ENCODE peak calls at places on chromosomes 13 and 19, in nine cellular contexts. W is lower leg skin, C is LNCaP clone FGC, R is PC-3, L is nephron progenitor cell, M is GM13977, K is cardiac fibroblast, N is AG04450, U is body of pancreas. F is an unnamed sample.

GRCh38 chr13:101846701-101847100 is 394.2 kb downstream of the ITGBL1 start:
- DNase-seq in U (no peak), R (no peak), N (no peak), C (no peak), W (no peak), L (no peak), M (no peak), K (no peak), F (no peak)

GRCh38 chr13:20489185-20489820 is 36.4 kb downstream of the CRYL1 start:
- DNase-seq in W (peak), M (peak), N (no peak), L (no peak), C (no peak), U (no peak), R (peak), K (peak), F (no peak)

GRCh38 chr13:98909016-98909415 is 68.8 kb downstream of the DOCK9 start:
- DNase-seq in W (no peak), M (no peak), U (no peak), K (no peak), R (peak), L (no peak), C (no peak), N (no peak), F (no peak)

GRCh38 chr19:8335343-8336071 is 7.6 kb downstream of the KANK3 start:
- DNase-seq in U (no peak), N (no peak), M (peak), L (no peak), C (no peak), K (no peak), W (no peak), R (no peak), F (peak)

GRCh38 chr13:54449922-54450321 is 1421.3 kb downstream of the OLFM4 start:
- DNase-seq in K (no peak), L (no peak), M (no peak), C (peak), W (no peak), R (peak), N (no peak), U (no peak), F (no peak)

GRCh38 chr13:31946091-31946770 is 85.3 kb upstream of the FRY start:
- DNase-seq in L (no peak), M (no peak), R (no peak), U (no peak), K (peak), W (no peak), C (no peak), N (no peak), F (no peak)

GRCh38 chr19:54391589-54392061 is 23.6 kb upstream of the TTYH1 start:
- DNase-seq in M (no peak), N (no peak), R (peak), L (no peak), K (no peak), U (no peak), W (no peak), C (no peak), F (no peak)

GRCh38 chr19:13154911-13155471 is 4.8 kb downstream of the IER2 start:
- DNase-seq in M (peak), R (peak), W (peak), N (no peak), C (no peak), L (peak), U (peak), K (no peak), F (peak)

GRCh38 chr13:57557979-57558529 is 73.5 kb upstream of the PCDH17 start:
- DNase-seq in M (peak), C (peak), U (no peak), L (no peak), W (no peak), R (peak), K (no peak), N (no peak), F (no peak)

GRCh38 chr19:52664461-52664860 is 26.3 kb upstream of the ZNF83 start:
- DNase-seq in K (no peak), N (no peak), M (no peak), R (no peak), W (no peak), C (no peak), U (no peak), L (peak), F (no peak)

GRCh38 chr19:16160943-16161560 is 12.3 kb downstream of the CIB3 start:
- DNase-seq in R (peak), N (peak), M (no peak), U (no peak), K (peak), L (no peak), W (no peak), C (no peak), F (no peak)

GRCh38 chr19:12784871-12785430 is 6.3 kb upstream of the JUNB start:
- DNase-seq in R (no peak), N (no peak), C (no peak), K (no peak), W (no peak), M (no peak), U (no peak), L (no peak), F (no peak)

GRCh38 chr13:39254606-39255005 is 216.3 kb downstream of the NHLRC3 start:
- DNase-seq in C (no peak), M (no peak), U (no peak), K (no peak), W (no peak), R (no peak), N (no peak), L (no peak), F (no peak)

GRCh38 chr19:6233051-6233826 is 46.5 kb downstream of the MLLT1 start:
- DNase-seq in M (no peak), W (peak), R (no peak), N (no peak), K (peak), C (no peak), U (peak), L (no peak), F (peak)

GRCh38 chr13:79423801-79424642 is 18.0 kb upstream of the RBM26 start:
- DNase-seq in N (peak), R (peak), L (no peak), M (peak), K (peak), C (no peak), W (no peak), U (no peak), F (no peak)

GRCh38 chr13:85528578-85529215 is 270.5 kb downstream of the SLITRK6 start:
- DNase-seq in R (peak), W (no peak), C (no peak), K (peak), N (peak), U (no peak), M (no peak), L (no peak), F (no peak)

GRCh38 chr19:911197-912033 is 1.6 kb downstream of the R3HDM4 start:
- DNase-seq in L (no peak), U (no peak), W (no peak), M (no peak), K (no peak), R (no peak), C (no peak), N (no peak), F (no peak)

GRCh38 chr13:28826368-28826767 is 6.2 kb downstream of the MTUS2 start:
- DNase-seq in W (no peak), L (no peak), N (no peak), K (no peak), M (no peak), C (peak), U (no peak), R (no peak), F (no peak)

GRCh38 chr19:12872941-12873890 is 8.0 kb downstream of the DNASE2 start:
- DNase-seq in W (no peak), U (peak), K (peak), M (peak), L (peak), C (peak), R (peak), N (no peak), F (peak)

GRCh38 chr19:10206226-10206873 is 11.6 kb upstream of the DNMT1 start:
- DNase-seq in C (no peak), L (no peak), M (no peak), R (peak), K (peak), U (no peak), W (no peak), N (no peak), F (peak)

GRCh38 chr19:8530061-8530679 is 16.2 kb upstream of the ZNF414 start:
- DNase-seq in U (no peak), K (no peak), C (no peak), R (no peak), M (no peak), N (no peak), L (no peak), W (no peak), F (no peak)

GRCh38 chr19:8615813-8616596 is 5.5 kb upstream of the ADAMTS10 start:
- DNase-seq in M (peak), R (peak), K (peak), L (peak), N (no peak), W (peak), U (peak), C (no peak), F (no peak)

GRCh38 chr13:108948269-108948671 is 318.9 kb downstream of the MYO16 start:
- DNase-seq in L (no peak), K (no peak), R (peak), M (no peak), W (no peak), C (peak), U (no peak), N (no peak), F (no peak)

GRCh38 chr13:26060366-26060765 is 8.6 kb upstream of the SHISA2 start:
- DNase-seq in K (no peak), N (no peak), U (no peak), C (no peak), M (no peak), R (no peak), W (no peak), L (no peak), F (no peak)

GRCh38 chr19:51531349-51532315 is at the start of gene SIGLEC6:
- DNase-seq in K (no peak), C (no peak), N (no peak), M (peak), W (no peak), R (no peak), L (no peak), U (peak), F (peak)

GRCh38 chr13:25330541-25330940 is 29.1 kb downstream of the NUP58 start:
- DNase-seq in M (no peak), W (no peak), R (peak), U (no peak), C (no peak), K (peak), N (no peak), L (no peak), F (no peak)

GRCh38 chr19:54137913-54138776 is 583 bp downstream of the CNOT3 start:
- DNase-seq in N (no peak), L (peak), C (no peak), W (peak), K (no peak), M (peak), U (no peak), R (no peak), F (peak)

GRCh38 chr19:34319230-34319585 is 45.8 kb upstream of the GPI start:
- DNase-seq in R (peak), K (no peak), M (no peak), U (no peak), W (no peak), L (no peak), N (no peak), C (peak), F (no peak)

GRCh38 chr13:68275758-68276157 is 1045.6 kb upstream of the PCDH9 start:
- DNase-seq in W (no peak), N (no peak), R (no peak), U (no peak), C (no peak), L (no peak), M (no peak), K (no peak), F (no peak)

GRCh38 chr13:60397693-60398437 is 845 bp downstream of the TDRD3 start:
- DNase-seq in R (peak), C (no peak), M (peak), U (peak), L (peak), N (peak), W (peak), K (peak), F (peak)

GRCh38 chr13:113837554-113838355 is 26.1 kb downstream of the GAS6 start:
- DNase-seq in K (peak), W (peak), L (no peak), M (peak), N (peak), R (peak), C (peak), U (peak), F (peak)

GRCh38 chr19:2443785-2444182 is 13.0 kb downstream of the LMNB2 start:
- DNase-seq in R (no peak), K (no peak), N (no peak), C (no peak), W (no peak), M (no peak), L (no peak), U (no peak), F (no peak)

GRCh38 chr19:7328647-7329046 is 20.1 kb upstream of the ARHGEF18 start:
- DNase-seq in C (no peak), L (no peak), K (no peak), U (no peak), M (peak), R (no peak), N (no peak), W (no peak), F (no peak)
- TF ChIP-seq CTCF in C (no peak), L (no peak), K (no peak), U (no peak), M (peak), R (peak), N (no peak), W (no peak), F (no peak)

GRCh38 chr13:87810920-87811344 is 139.8 kb downstream of the SLITRK5 start:
- DNase-seq in C (no peak), K (no peak), N (no peak), W (no peak), L (no peak), U (peak), M (no peak), R (peak), F (peak)

GRCh38 chr13:87810391-87810801 is 139.2 kb downstream of the SLITRK5 start:
- DNase-seq in R (peak), K (no peak), C (no peak), W (no peak), N (no peak), M (no peak), L (peak), U (peak), F (peak)

GRCh38 chr13:87820221-87820620 is 149.1 kb downstream of the SLITRK5 start:
- DNase-seq in W (no peak), K (peak), L (no peak), R (no peak), M (no peak), C (no peak), U (no peak), N (no peak), F (no peak)

GRCh38 chr13:87814444-87814843 is 143.3 kb downstream of the SLITRK5 start:
- DNase-seq in M (no peak), U (no peak), L (no peak), W (no peak), R (no peak), N (no peak), K (no peak), C (no peak), F (no peak)
- TF ChIP-seq CTCF in M (no peak), U (no peak), L (no peak), W (no peak), R (no peak), N (no peak), K (no peak), C (no peak), F (no peak)

DNA sequence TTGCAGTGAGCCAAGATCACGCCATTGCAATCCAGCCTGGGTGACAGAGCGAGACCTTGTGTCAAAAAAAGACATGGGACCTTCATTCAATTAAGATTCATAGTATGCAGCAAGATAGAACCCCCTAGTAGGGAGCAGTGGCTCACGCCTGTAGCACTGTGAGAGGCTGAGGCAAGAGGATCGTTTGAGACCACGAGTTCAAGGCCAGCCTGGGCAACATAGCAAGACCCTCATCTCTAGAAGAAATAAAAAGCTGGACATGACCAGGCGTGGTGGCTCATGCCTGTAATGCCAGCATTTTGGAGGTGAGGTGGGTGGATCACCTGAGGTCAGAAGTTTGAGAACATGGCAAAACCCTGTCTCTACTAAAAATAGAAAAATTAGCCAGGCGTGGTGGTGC is 7.1 kb upstream of the LGALS7 start:
- DNase-seq in C (no peak), U (no peak), K (no peak), M (no peak), W (no peak), R (no peak), N (no peak), L (no peak), F (no peak)
- TF ChIP-seq CTCF in C (no peak), U (no peak), K (no peak), M (no peak), W (no peak), R (no peak), N (no peak), L (no peak), F (no peak)

GRCh38 chr13:48975101-48975925 is at the start of gene FNDC3A:
- DNase-seq in N (peak), U (peak), C (no peak), R (peak), L (peak), W (peak), K (peak), M (no peak), F (peak)
- TF ChIP-seq CTCF in N (peak), U (peak), C (no peak), R (no peak), L (no peak), W (no peak), K (peak), M (no peak), F (no peak)

F was measured in upper lobe of right lung.